ENCODE peak calls at places on chromosomes 1 and 21, in five cellular contexts. X is foreskin fibroblast; E is iPS-NIHi11; A is activated CD4-positive, alpha-beta T cell treated with anti-CD3 and anti-CD28 coated beads, Interleukin-2, amount 10 ng/mL, durations not matched to agents 7 days and 5 days; R is activated CD8-positive, alpha-beta T cell treated with anti-CD3 and anti-CD28 coated beads, Interleukin-2, amount 10 ng/mL, durations not matched to agents 7 days and 5 days. W is an unnamed sample.

GRCh38 chr1:245301162-245301580 is 146.4 kb downstream of the KIF26B start:
- DNase-seq in X (no peak), E (no peak), A (no peak), R (no peak), W (no peak)

GRCh38 chr1:44881011-44881632 is 38.1 kb upstream of the PTCH2 start:
- DNase-seq in X (peak), E (no peak), A (no peak), R (no peak), W (no peak)

GRCh38 chr1:99600782-99601181 is 45.1 kb upstream of the PALMD start:
- DNase-seq in X (no peak), E (no peak), A (no peak), R (no peak), W (no peak)

GRCh38 chr1:6359568-6360496 is 33.7 kb downstream of the ACOT7 start:
- DNase-seq in X (peak), E (no peak), A (peak), R (peak), W (peak)

GRCh38 chr21:37225440-37225839 is 41.7 kb downstream of the VPS26C start:
- DNase-seq in X (no peak), E (no peak), A (peak), R (peak), W (peak)

GRCh38 chr21:43910460-43910859 is 45.4 kb downstream of the AGPAT3 start:
- DNase-seq in X (no peak), E (no peak), A (no peak), R (no peak), W (no peak)

GRCh38 chr21:43283136-43283924 is 114.5 kb downstream of the CRYAA start:
- DNase-seq in X (no peak), E (no peak), A (no peak), R (no peak), W (no peak)

GRCh38 chr1:145805057-145805456 is 18.8 kb downstream of the RNF115 start:
- DNase-seq in X (no peak), E (no peak), A (no peak), R (no peak), W (no peak)

GRCh38 chr21:32940079-32941014 is 85.4 kb upstream of the OLIG2 start:
- DNase-seq in X (peak), E (peak), A (peak), R (peak), W (peak)

GRCh38 chr1:15702722-15703550 is 18.8 kb downstream of the PLEKHM2 start:
- DNase-seq in X (no peak), E (peak), A (no peak), R (no peak), W (no peak)

GRCh38 chr1:12629521-12629956 is 11.5 kb upstream of the DHRS3 start:
- DNase-seq in X (no peak), E (peak), A (no peak), R (no peak), W (no peak)

GRCh38 chr1:28955930-28956552 is 41.7 kb downstream of the EPB41 start:
- DNase-seq in X (peak), E (no peak), A (no peak), R (no peak), W (no peak)

GRCh38 chr1:65564493-65564892 is 144.0 kb downstream of the LEPR start:
- DNase-seq in X (no peak), E (no peak), A (no peak), R (no peak), W (no peak)

GRCh38 chr1:222540598-222540995 is 7.3 kb downstream of the HHIPL2 start:
- DNase-seq in X (no peak), E (no peak), A (no peak), R (no peak), W (no peak)

GRCh38 chr1:191498318-191498717 is 659.9 kb upstream of the RGS18 start:
- DNase-seq in X (peak), E (no peak), A (no peak), R (no peak), W (no peak)

GRCh38 chr1:109950033-109950432 is 34.5 kb upstream of the AHCYL1 start:
- DNase-seq in X (no peak), E (no peak), A (no peak), R (no peak), W (no peak)

GRCh38 chr1:76470166-76470565 is 395.6 kb downstream of the ST6GALNAC3 start:
- DNase-seq in X (no peak), E (no peak), A (no peak), R (no peak), W (no peak)

GRCh38 chr1:16138772-16139221 is 17.1 kb downstream of the EPHA2 start:
- DNase-seq in X (no peak), E (no peak), A (no peak), R (no peak), W (no peak)

GRCh38 chr1:38045431-38046332 is 911 bp downstream of the POU3F1 start:
- DNase-seq in X (no peak), E (no peak), A (no peak), R (no peak), W (no peak)

GRCh38 chr1:64875606-64876005 is 90.7 kb downstream of the JAK1 start:
- DNase-seq in X (no peak), E (no peak), A (no peak), R (no peak), W (no peak)

GRCh38 chr1:63902844-63903589 is 129.2 kb downstream of the ROR1 start:
- DNase-seq in X (peak), E (no peak), A (no peak), R (no peak), W (no peak)

GRCh38 chr1:200925821-200926220 is 31.1 kb downstream of the INAVA start:
- DNase-seq in X (no peak), E (no peak), A (no peak), R (no peak), W (peak)

GRCh38 chr1:14941865-14942264 is 211.7 kb upstream of the TMEM51 start:
- DNase-seq in X (no peak), E (no peak), A (no peak), R (no peak), W (no peak)

GRCh38 chr1:12383786-12384185 is 154.0 kb downstream of the VPS13D start:
- DNase-seq in X (peak), E (no peak), A (no peak), R (no peak), W (no peak)

GRCh38 chr1:168135982-168136708 is 585 bp downstream of the GPR161 start:
- DNase-seq in X (no peak), E (peak), A (peak), R (no peak), W (no peak)